ENCODE peak calls at places on chromosomes 7 and 10, in seven cellular contexts. G is fibroblast of lung, R is heart left ventricle, U is stomach, P is H9, C is neural progenitor cell, V is brain microvascular endothelial cell. W is an unnamed sample.

GRCh38 chr7:152574892-152575511 is 100.9 kb downstream of the XRCC2 start:
- DNase-seq in G (no peak), R (no peak), U (no peak), P (no peak), C (no peak), V (no peak), W (no peak)

GRCh38 chr10:474946-475345 is 214.5 kb downstream of the DIP2C start:
- DNase-seq in G (no peak), R (no peak), U (no peak), P (no peak), C (no peak), V (no peak), W (no peak)

GRCh38 chr7:18086165-18087030 is 58.8 kb upstream of the PRPS1L1 start:
- DNase-seq in G (peak; percentile 41), R (peak; percentile 52), U (no peak), P (peak; percentile 47), C (peak; percentile 80), V (no peak), W (peak; percentile 30)

GRCh38 chr7:156106107-156106426 is 293.8 kb upstream of the SHH start:
- DNase-seq in G (no peak), R (no peak), U (peak; percentile 21), P (no peak), C (no peak), V (no peak), W (no peak)

GRCh38 chr10:100346765-100347567 is at the start of gene SCD:
- DNase-seq in G (peak; percentile 94), R (peak; percentile 77), U (peak; percentile 70), P (peak; percentile 97), C (peak; percentile 97), V (peak; percentile 92), W (peak; percentile 97)

GRCh38 chr10:69408318-69409175 is 8.2 kb downstream of the TACR2 start:
- DNase-seq in G (peak; percentile 88), R (peak; percentile 97), U (peak; percentile 97), P (peak; percentile 94), C (peak; percentile 98), V (peak; percentile 87), W (peak; percentile 97)

GRCh38 chr7:131769241-131769640 is 212.8 kb upstream of the PODXL start:
- DNase-seq in G (peak; percentile 0), R (no peak), U (no peak), P (no peak), C (no peak), V (no peak), W (peak; percentile 44)

GRCh38 chr7:150992833-150993302 is 2.1 kb downstream of the NOS3 start:
- DNase-seq in G (peak; percentile 12), R (peak; percentile 65), U (no peak), P (peak; percentile 91), C (peak; percentile 93), V (no peak), W (no peak)

GRCh38 chr10:79349072-79349491 is 1.8 kb downstream of the PPIF start:
- DNase-seq in G (no peak), R (no peak), U (no peak), P (peak; percentile 16), C (no peak), V (no peak), W (no peak)

GRCh38 chr7:84337386-84337785 is 142.8 kb upstream of the SEMA3A start:
- DNase-seq in G (peak; percentile 91), R (no peak), U (no peak), P (no peak), C (no peak), V (peak; percentile 64), W (peak; percentile 8)

GRCh38 chr10:33453081-33453850 is 118.8 kb upstream of the NRP1 start:
- DNase-seq in G (peak; percentile 91), R (no peak), U (no peak), P (no peak), C (no peak), V (peak; percentile 2), W (peak; percentile 56)

GRCh38 chr10:98259606-98260319 is 8.2 kb downstream of the LOXL4 start:
- DNase-seq in G (no peak), R (no peak), U (no peak), P (no peak), C (no peak), V (no peak), W (no peak)

GRCh38 chr7:99014113-99014985 is 129.6 kb downstream of the SMURF1 start:
- DNase-seq in G (no peak), R (no peak), U (peak; percentile 17), P (no peak), C (no peak), V (no peak), W (no peak)

GRCh38 chr10:20871970-20872369 is 25.1 kb downstream of the NEBL start:
- DNase-seq in G (no peak), R (no peak), U (no peak), P (no peak), C (no peak), V (no peak), W (no peak)

GRCh38 chr10:70753841-70754621 is 31.1 kb downstream of the TBATA start:
- DNase-seq in G (peak; percentile 73), R (no peak), U (no peak), P (peak; percentile 75), C (no peak), V (no peak), W (no peak)

GRCh38 chr7:51318001-51318400 is 1.4 kb upstream of the COBL start:
- DNase-seq in G (no peak), R (no peak), U (no peak), P (no peak), C (no peak), V (no peak), W (no peak)

GRCh38 chr7:98212532-98213041 is 1.3 kb downstream of the BHLHA15 start:
- DNase-seq in G (no peak), R (no peak), U (no peak), P (peak; percentile 25), C (peak; percentile 22), V (no peak), W (no peak)

GRCh38 chr10:16916496-16916895 is 99.3 kb upstream of the RSU1 start:
- DNase-seq in G (no peak), R (no peak), U (no peak), P (no peak), C (no peak), V (no peak), W (no peak)

GRCh38 chr7:101917566-101917965 is 100.1 kb downstream of the CUX1 start:
- DNase-seq in G (no peak), R (no peak), U (no peak), P (no peak), C (no peak), V (no peak), W (no peak)

GRCh38 chr10:32446701-32447406 is 914 bp downstream of the CCDC7 start:
- DNase-seq in G (peak; percentile 45), R (no peak), U (no peak), P (no peak), C (no peak), V (no peak), W (no peak)

GRCh38 chr10:79446451-79447020 is 1.1 kb upstream of the ZCCHC24 start:
- DNase-seq in G (no peak), R (peak; percentile 84), U (peak; percentile 82), P (peak; percentile 67), C (peak; percentile 81), V (no peak), W (no peak)

GRCh38 chr10:131431978-131432690 is 120.6 kb upstream of the TCERG1L start:
- DNase-seq in G (no peak), R (no peak), U (no peak), P (no peak), C (no peak), V (no peak), W (no peak)

GRCh38 chr7:45120-46090 is 147.0 kb upstream of the FAM20C start:
- DNase-seq in G (no peak), R (no peak), U (no peak), P (no peak), C (no peak), V (no peak), W (no peak)

GRCh38 chr10:25338271-25338670 is 163.5 kb downstream of the GPR158 start:
- DNase-seq in G (no peak), R (no peak), U (no peak), P (no peak), C (no peak), V (no peak), W (no peak)

GRCh38 chr7:44258423-44258760 is 57.6 kb downstream of the YKT6 start:
- DNase-seq in G (no peak), R (no peak), U (no peak), P (no peak), C (no peak), V (no peak), W (no peak)
- H3K27ac ChIP-seq in G (peak overlapping the region; percentile 66), R (peak overlapping the region; percentile 95), U (peak overlapping the region; percentile 50), P (no peak overlapping the region), C (no peak overlapping the region), V (no peak overlapping the region), W (peak overlapping the region; percentile 95)

DNA sequence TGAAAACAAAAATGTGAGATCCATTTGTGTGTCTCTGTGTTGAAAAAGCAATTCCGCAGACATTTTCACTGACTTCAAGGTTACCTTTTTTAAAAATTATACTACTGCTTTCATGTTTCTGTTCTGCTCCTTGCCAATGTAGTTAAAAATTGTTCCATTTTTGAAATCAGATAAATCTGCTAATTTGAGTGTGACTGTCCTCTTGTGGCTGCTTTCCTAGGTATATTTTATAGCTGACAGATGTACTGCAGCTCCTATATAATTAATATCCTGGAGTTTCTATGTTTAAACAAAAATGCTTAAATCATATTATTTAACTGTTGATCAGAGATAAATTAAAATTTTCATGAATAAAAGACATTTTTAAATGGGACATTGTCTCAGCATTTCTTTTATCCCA is 177.6 kb upstream of the LRRTM3 start:
- DNase-seq in G (no peak), R (no peak), U (no peak), P (no peak), C (no peak), V (no peak), W (no peak)
- TF ChIP-seq CTCF in G (no peak), R (no peak), U (no peak), P (no peak), C (no peak), V (no peak), W (no peak)

DNA sequence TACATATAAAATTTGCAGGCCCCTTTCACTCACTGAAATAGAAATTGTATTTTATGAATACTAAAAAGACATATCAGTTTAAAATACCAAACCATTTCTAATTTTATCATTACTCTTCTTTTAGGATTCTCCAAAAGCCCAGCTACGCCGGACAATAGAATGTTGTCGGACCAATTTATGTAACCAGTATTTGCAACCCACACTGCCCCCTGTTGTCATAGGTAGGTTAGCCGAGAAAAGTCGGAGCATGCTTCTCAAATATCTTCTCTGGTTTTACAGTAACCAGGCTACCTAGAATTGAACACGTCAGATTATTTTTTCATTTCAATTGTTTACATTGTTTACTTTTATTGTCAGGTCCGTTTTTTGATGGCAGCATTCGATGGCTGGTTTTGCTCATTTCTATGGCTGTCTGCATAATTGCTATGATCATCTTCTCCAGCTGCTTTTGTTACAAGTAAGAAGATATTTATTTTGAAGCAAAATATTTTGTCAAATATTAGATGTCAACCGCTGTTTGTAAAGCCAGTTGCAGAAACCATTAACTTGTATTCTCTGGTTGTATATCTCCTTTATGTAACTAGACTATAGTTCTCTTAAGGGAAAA is 57.6 kb downstream of the MMRN2 start:
- DNase-seq in G (peak; percentile 58), R (peak; percentile 54), U (peak; percentile 63), P (no peak), C (peak; percentile 75), V (peak; percentile 65), W (peak; percentile 57)
- H3K27ac ChIP-seq in G (no peak overlapping the region), R (peak overlapping the region; percentile 87), U (no peak overlapping the region), P (no peak overlapping the region), C (no peak overlapping the region), V (no peak overlapping the region), W (no peak overlapping the region)

DNA sequence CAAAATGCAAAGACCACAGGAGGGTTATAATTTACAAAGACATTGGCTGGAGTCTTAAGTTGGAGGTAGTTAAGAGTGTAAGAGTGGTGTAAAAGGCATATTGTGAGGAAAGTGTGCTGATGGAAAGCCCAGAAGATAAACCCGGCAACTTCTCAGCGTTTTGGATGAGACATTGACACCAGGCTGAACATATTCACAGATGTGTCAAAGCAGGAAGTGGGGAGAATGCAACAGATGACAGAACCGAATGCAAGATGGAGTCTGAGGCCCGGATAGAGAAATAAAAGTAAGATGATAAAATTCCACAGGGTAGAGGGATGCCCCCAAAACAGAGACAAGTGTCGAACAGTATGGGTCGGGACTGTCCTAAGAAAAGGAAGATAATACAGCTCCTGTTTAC is 230.4 kb upstream of the TMEM72 start:
- DNase-seq in G (no peak), R (no peak), U (no peak), P (no peak), C (no peak), V (no peak), W (no peak)
- TF ChIP-seq CTCF in G (no peak), R (no peak), U (no peak), P (no peak), C (no peak), V (no peak), W (no peak)

W was measured in RWPE1.